ENCODE peak calls at places on chromosomes 3 and 15, in five cellular contexts. I is mesothelial cell of epicardium; U is WTC11; T is hepatocyte; Y is stimulated activated CD4-positive, alpha-beta T cell treated with anti-CD3 and anti-CD28 coated beads, TNF-alpha, amount 100 ng/mL, for 24 hours. B is an unnamed sample.

GRCh38 chr3:118171236-118171852 is 863.3 kb downstream of the IGSF11 start:
- DNase-seq in I (no peak), U (no peak), T (no peak), Y (no peak), B (no peak)

GRCh38 chr15:65980824-65981456 is 111.6 kb downstream of the RAB11A start:
- DNase-seq in I (peak), U (peak), T (peak), Y (no peak), B (peak)

GRCh38 chr3:128348805-128349531 is 117.7 kb downstream of the DNAJB8 start:
- DNase-seq in I (no peak), U (no peak), T (no peak), Y (no peak), B (peak)

GRCh38 chr15:73233623-73234022 is 135.1 kb downstream of the HCN4 start:
- DNase-seq in I (no peak), U (no peak), T (no peak), Y (no peak), B (no peak)

GRCh38 chr15:95733931-95734330 is 596.6 kb upstream of the NR2F2 start:
- DNase-seq in I (no peak), U (no peak), T (no peak), Y (no peak), B (no peak)

GRCh38 chr15:50675524-50676144 is 11.0 kb downstream of the TRPM7 start:
- DNase-seq in I (no peak), U (no peak), T (peak), Y (no peak), B (no peak)

GRCh38 chr3:73614385-73614784 is 10.4 kb downstream of the PDZRN3 start:
- DNase-seq in I (no peak), U (no peak), T (peak), Y (no peak), B (no peak)

GRCh38 chr3:32780735-32781210 is 37.0 kb upstream of the TRIM71 start:
- DNase-seq in I (peak), U (peak), T (peak), Y (no peak), B (peak)

GRCh38 chr15:70065006-70065722 is 32.6 kb downstream of the TLE3 start:
- DNase-seq in I (no peak), U (no peak), T (no peak), Y (no peak), B (no peak)

GRCh38 chr15:57994468-57995154 is 70.9 kb downstream of the ALDH1A2 start:
- DNase-seq in I (no peak), U (no peak), T (peak), Y (no peak), B (no peak)

GRCh38 chr15:58387130-58387529 is 44.7 kb upstream of the LIPC start:
- DNase-seq in I (no peak), U (no peak), T (no peak), Y (no peak), B (no peak)

GRCh38 chr15:72445426-72445825 is 28.7 kb upstream of the ARIH1 start:
- DNase-seq in I (no peak), U (no peak), T (no peak), Y (no peak), B (peak)

GRCh38 chr3:8387591-8387990 is 114.0 kb upstream of the LMCD1 start:
- DNase-seq in I (no peak), U (no peak), T (no peak), Y (no peak), B (no peak)

GRCh38 chr3:125428216-125428830 is 53.2 kb upstream of the ZNF148 start:
- DNase-seq in I (no peak), U (no peak), T (no peak), Y (no peak), B (no peak)

GRCh38 chr15:45583731-45584639 is 3.2 kb upstream of the BLOC1S6 start:
- DNase-seq in I (no peak), U (no peak), T (no peak), Y (no peak), B (no peak)

GRCh38 chr3:134426660-134427181 is 52.5 kb upstream of the AMOTL2 start:
- DNase-seq in I (no peak), U (no peak), T (no peak), Y (no peak), B (no peak)

GRCh38 chr3:177875786-177876476 is 660.3 kb upstream of the KCNMB2 start:
- DNase-seq in I (no peak), U (no peak), T (peak), Y (no peak), B (peak)

GRCh38 chr3:187296915-187297314 is 5.4 kb upstream of the MASP1 start:
- DNase-seq in I (no peak), U (no peak), T (no peak), Y (no peak), B (no peak)

B was measured in NCI-H146.